ENCODE peak calls at places on chromosomes 2 and 18, in seven cellular contexts. J is MM.1S; A is PC-9; Y is naive thymus-derived CD4-positive, alpha-beta T cell; M is RWPE1; E is CD8-positive, alpha-beta memory T cell; P is PC-3. F is an unnamed sample.

GRCh38 chr2:15159751-15160177 is 401.4 kb downstream of the NBAS start:
- DNase-seq in J (peak), A (no peak), Y (peak), M (no peak), E (no peak), P (peak), F (peak)

GRCh38 chr2:220096406-220096805 is 469.0 kb downstream of the SLC4A3 start:
- DNase-seq in J (no peak), A (no peak), Y (no peak), M (no peak), E (no peak), P (peak), F (peak)

GRCh38 chr2:161165266-161165665 is 5.0 kb downstream of the TANK start:
- DNase-seq in J (no peak), A (no peak), Y (no peak), M (no peak), E (no peak), P (peak), F (peak)

GRCh38 chr2:220310326-220310936 is 683.0 kb downstream of the SLC4A3 start:
- DNase-seq in J (no peak), A (no peak), Y (no peak), M (no peak), E (no peak), P (no peak), F (peak)

GRCh38 chr2:10028988-10029874 is 14.1 kb upstream of the KLF11 start:
- DNase-seq in J (no peak), A (no peak), Y (peak), M (no peak), E (peak), P (no peak), F (no peak)

GRCh38 chr18:75474332-75474731 is 46.8 kb upstream of the SMIM21 start:
- DNase-seq in J (no peak), A (no peak), Y (no peak), M (no peak), E (no peak), P (no peak), F (no peak)

GRCh38 chr18:58257461-58257860 is 213.4 kb downstream of the NEDD4L start:
- DNase-seq in J (no peak), A (no peak), Y (no peak), M (no peak), E (no peak), P (peak), F (peak)

GRCh38 chr2:98769784-98770183 is 38.9 kb upstream of the MGAT4A start:
- DNase-seq in J (no peak), A (no peak), Y (peak), M (no peak), E (peak), P (peak), F (no peak)

GRCh38 chr18:11775436-11775835 is 75.8 kb upstream of the CHMP1B start:
- DNase-seq in J (no peak), A (no peak), Y (no peak), M (no peak), E (no peak), P (no peak), F (no peak)

GRCh38 chr2:5520352-5520996 is 171.7 kb upstream of the SOX11 start:
- DNase-seq in J (no peak), A (no peak), Y (no peak), M (no peak), E (no peak), P (peak), F (peak)

GRCh38 chr18:79612291-79613108 is 67.1 kb upstream of the CTDP1 start:
- DNase-seq in J (no peak), A (no peak), Y (no peak), M (no peak), E (no peak), P (no peak), F (no peak)

GRCh38 chr2:221731432-221731831 is 159.3 kb upstream of the EPHA4 start:
- DNase-seq in J (no peak), A (peak), Y (no peak), M (no peak), E (no peak), P (peak), F (no peak)

GRCh38 chr2:55916473-55917049 is 7.0 kb downstream of the EFEMP1 start:
- DNase-seq in J (no peak), A (no peak), Y (no peak), M (no peak), E (no peak), P (no peak), F (peak)

GRCh38 chr2:106886916-106887758 is 1.2 kb upstream of the ST6GAL2 start:
- DNase-seq in J (no peak), A (no peak), Y (no peak), M (peak), E (no peak), P (peak), F (no peak)

GRCh38 chr2:241182126-241182525 is 6.4 kb upstream of the ANO7 start:
- DNase-seq in J (no peak), A (no peak), Y (no peak), M (no peak), E (no peak), P (no peak), F (no peak)

GRCh38 chr2:120993661-120994060 is 258.0 kb downstream of the GLI2 start:
- DNase-seq in J (no peak), A (no peak), Y (no peak), M (no peak), E (no peak), P (no peak), F (no peak)

GRCh38 chr18:12838178-12838634 is 45.8 kb downstream of the PTPN2 start:
- DNase-seq in J (peak), A (peak), Y (no peak), M (peak), E (no peak), P (peak), F (peak)

GRCh38 chr2:199439542-199439941 is 18.2 kb downstream of the SATB2 start:
- DNase-seq in J (no peak), A (no peak), Y (no peak), M (no peak), E (no peak), P (no peak), F (no peak)

DNA sequence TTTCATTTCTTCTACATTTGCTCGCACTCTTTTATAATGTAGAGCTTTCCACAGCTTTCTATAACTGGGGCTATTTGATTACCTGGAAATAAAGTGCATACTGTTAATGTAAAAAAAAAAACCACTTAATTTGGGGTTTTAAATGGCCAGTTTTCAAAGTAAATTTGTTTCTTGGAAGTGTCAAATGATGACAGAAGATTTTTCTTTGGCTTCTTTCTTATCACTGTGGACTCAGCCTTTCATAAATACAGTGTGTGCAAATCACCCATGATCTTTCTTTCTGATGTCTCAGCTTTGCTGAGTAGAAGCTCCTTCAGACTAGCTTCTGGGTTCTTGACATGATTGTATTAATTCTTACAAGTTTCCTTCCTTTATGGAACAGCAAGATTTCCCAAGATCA is 525.6 kb downstream of the PARD3B start:
- DNase-seq in J (no peak), A (no peak), Y (no peak), M (no peak), E (no peak), P (no peak), F (no peak)
- H3K27ac ChIP-seq in J (no peak), A (no peak), Y (no peak), M (no peak), E (no peak), P (no peak), F (no peak)

GRCh38 chr2:228768818-228769217 is 502.3 kb downstream of the PID1 start:
- DNase-seq in J (no peak), A (no peak), Y (no peak), M (peak), E (no peak), P (peak), F (peak)

GRCh38 chr2:228767196-228767595 is 503.9 kb downstream of the PID1 start:
- DNase-seq in J (no peak), A (no peak), Y (no peak), M (no peak), E (no peak), P (no peak), F (peak)

GRCh38 chr2:228771719-228772254 is 499.3 kb downstream of the PID1 start:
- DNase-seq in J (no peak), A (no peak), Y (no peak), M (no peak), E (no peak), P (no peak), F (no peak)

GRCh38 chr2:228774548-228774947 is 496.5 kb downstream of the PID1 start:
- DNase-seq in J (no peak), A (no peak), Y (no peak), M (no peak), E (no peak), P (no peak), F (no peak)

GRCh38 chr2:228771306-228771705 is 499.8 kb downstream of the PID1 start:
- DNase-seq in J (no peak), A (no peak), Y (no peak), M (no peak), E (no peak), P (no peak), F (no peak)
- H3K27ac ChIP-seq in J (no peak), A (no peak), Y (no peak), M (no peak), E (no peak), P (no peak), F (no peak)

GRCh38 chr2:46854260-46854659 is 61.3 kb downstream of the MCFD2 start:
- DNase-seq in J (no peak), A (no peak), Y (no peak), M (no peak), E (no peak), P (no peak), F (no peak)
- H3K27ac ChIP-seq in J (no peak), A (peak), Y (no peak), M (peak), E (no peak), P (peak), F (peak)

DNA sequence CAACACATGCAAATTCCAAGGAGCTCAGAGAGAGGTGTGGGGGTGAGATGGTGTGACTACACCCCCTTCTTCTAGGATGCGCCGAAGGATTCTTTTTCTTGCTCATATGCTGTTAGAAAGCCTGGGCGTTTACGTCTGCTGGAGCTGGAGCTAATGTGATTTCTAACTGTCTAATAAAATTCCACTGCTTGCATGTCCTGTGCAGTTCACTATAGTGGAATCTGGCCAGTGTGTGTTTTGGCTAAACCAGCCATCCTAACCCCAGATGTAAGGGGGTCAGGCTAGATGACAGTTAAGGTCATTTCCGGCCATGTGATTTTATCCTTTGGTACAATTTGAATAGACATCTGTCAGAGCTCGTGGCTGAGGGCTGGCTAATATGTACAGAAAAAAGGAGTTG is 194.1 kb downstream of the PRKCE start:
- DNase-seq in J (no peak), A (no peak), Y (no peak), M (no peak), E (no peak), P (no peak), F (no peak)
- H3K27ac ChIP-seq in J (no peak), A (no peak), Y (no peak), M (no peak), E (no peak), P (no peak), F (no peak)